ENCODE peak calls at places on chromosomes 2 and 18, in five cellular contexts. B is RWPE2; S is CD8-positive, alpha-beta T cell; Z is esophagus squamous epithelium; N is heart right ventricle. Y is an unnamed sample. For H3K36me3, the result is how much of the 10 kb centered on the place peaks cover.

GRCh38 chr18:50418650-50419049 is 43.8 kb downstream of the SKA1 start:
- DNase-seq in B (no peak), S (no peak), Z (no peak), N (no peak), Y (no peak)

GRCh38 chr2:120442923-120443571 is 97.1 kb downstream of the INHBB start:
- DNase-seq in B (peak), S (no peak), Z (no peak), N (no peak), Y (no peak)

GRCh38 chr18:8895987-8896619 is 190.7 kb downstream of the MTCL1 start:
- DNase-seq in B (no peak), S (no peak), Z (no peak), N (no peak), Y (no peak)

GRCh38 chr2:6372317-6372903 is 493.3 kb downstream of the CMPK2 start:
- DNase-seq in B (no peak), S (no peak), Z (no peak), N (no peak), Y (no peak)

GRCh38 chr18:323253-323622 is 55.4 kb upstream of the THOC1 start:
- DNase-seq in B (no peak), S (no peak), Z (no peak), N (no peak), Y (no peak)

GRCh38 chr18:57906852-57907251 is 103.7 kb upstream of the ATP8B1 start:
- DNase-seq in B (no peak), S (no peak), Z (no peak), N (no peak), Y (no peak)

GRCh38 chr2:130372055-130372832 is 16.4 kb downstream of the PTPN18 start:
- DNase-seq in B (peak), S (peak), Z (peak), N (peak), Y (peak)

GRCh38 chr2:133972786-133973185 is 281.1 kb upstream of the MGAT5 start:
- DNase-seq in B (no peak), S (no peak), Z (no peak), N (no peak), Y (no peak)

GRCh38 chr2:46978696-46979095 is 63.1 kb upstream of the MCFD2 start:
- DNase-seq in B (no peak), S (no peak), Z (no peak), N (no peak), Y (no peak)

GRCh38 chr2:195352581-195352980 is 304.4 kb upstream of the SLC39A10 start:
- DNase-seq in B (no peak), S (no peak), Z (no peak), N (no peak), Y (no peak)

GRCh38 chr2:179856205-179856604 is 5.2 kb downstream of the ZNF385B start:
- DNase-seq in B (no peak), S (no peak), Z (no peak), N (no peak), Y (no peak)

GRCh38 chr18:60020107-60020925 is 120.5 kb downstream of the PMAIP1 start:
- DNase-seq in B (no peak), S (no peak), Z (no peak), N (no peak), Y (no peak)

GRCh38 chr2:152569186-152569585 is 148.1 kb downstream of the PRPF40A start:
- DNase-seq in B (no peak), S (no peak), Z (no peak), N (no peak), Y (no peak)

GRCh38 chr18:24231773-24232735 is 93.2 kb downstream of the CABYR start:
- DNase-seq in B (no peak), S (no peak), Z (no peak), N (no peak), Y (no peak)

GRCh38 chr2:128472789-128473174 is 154.1 kb upstream of the HS6ST1 start:
- DNase-seq in B (no peak), S (no peak), Z (no peak), N (no peak), Y (no peak)

GRCh38 chr2:216804357-216805350 is 55.2 kb downstream of the TNP1 start:
- DNase-seq in B (no peak), S (no peak), Z (no peak), N (no peak), Y (peak)

GRCh38 chr2:46826898-46827245 is 88.7 kb downstream of the MCFD2 start:
- DNase-seq in B (no peak), S (no peak), Z (no peak), N (no peak), Y (peak)

GRCh38 chr18:49590608-49591007 is 28.8 kb downstream of the LIPG start:
- DNase-seq in B (no peak), S (no peak), Z (no peak), N (no peak), Y (no peak)

GRCh38 chr18:60485207-60485606 is 112.6 kb upstream of the MC4R start:
- DNase-seq in B (no peak), S (no peak), Z (no peak), N (no peak), Y (no peak)

GRCh38 chr2:177906041-177906718 is 166.4 kb downstream of the PDE11A start:
- DNase-seq in B (no peak), S (peak), Z (no peak), N (peak), Y (no peak)

DNA sequence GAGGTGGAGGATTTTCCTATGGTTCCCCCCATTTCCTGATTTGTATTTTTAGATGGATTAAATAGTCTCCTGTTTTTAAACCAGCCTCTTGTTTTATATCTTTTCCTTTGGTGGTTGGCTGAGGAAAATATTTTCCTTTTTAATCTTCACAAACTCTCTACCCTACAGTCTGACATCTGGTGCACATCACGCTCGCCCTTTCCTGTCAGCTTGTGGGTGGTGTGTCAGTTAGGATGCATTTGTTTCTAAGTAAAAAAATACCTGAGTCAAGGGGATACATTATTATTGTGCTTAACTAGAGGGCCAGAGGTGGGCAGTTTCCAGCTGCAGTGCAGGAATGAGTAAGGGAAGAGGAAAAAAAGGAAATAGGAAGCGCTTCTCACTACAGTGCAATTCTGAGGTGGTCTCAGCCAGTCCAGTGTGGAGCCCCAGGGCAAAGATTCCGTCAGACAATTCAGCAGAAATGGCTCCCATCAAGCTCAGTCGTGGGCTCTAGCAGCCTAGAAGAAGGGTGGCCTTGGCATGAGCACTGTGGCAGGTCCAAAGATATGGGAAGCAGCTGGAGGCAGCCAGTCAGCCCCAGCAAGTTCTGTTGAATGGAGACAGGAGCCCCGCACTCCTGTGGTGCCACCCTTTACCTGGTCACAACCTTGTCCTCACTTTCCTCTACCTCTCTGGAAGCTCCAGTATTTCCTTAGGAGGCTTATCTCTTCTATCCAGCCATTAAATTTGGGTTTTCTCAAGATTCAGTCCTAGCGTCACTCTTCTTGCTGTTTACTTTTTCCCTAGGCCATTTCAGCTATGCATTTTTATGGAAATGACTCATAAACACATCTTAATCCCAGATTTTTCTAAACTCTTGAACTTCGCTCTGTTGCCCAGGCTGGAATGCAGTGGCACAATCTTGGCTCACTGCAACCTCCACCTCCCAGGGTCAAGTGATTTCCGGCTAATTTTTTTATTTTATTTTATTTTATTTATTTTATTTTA is 18.5 kb downstream of the SFTPB start:
- DNase-seq in B (no peak), S (no peak), Z (no peak), N (no peak), Y (no peak)
- H3K36me3 ChIP-seq in B (half or more), S (under half), Z (under half), N (half or more), Y (half or more)

GRCh38 chr2:234975611-234976010 is 23.8 kb downstream of the SH3BP4 start:
- DNase-seq in B (no peak), S (no peak), Z (no peak), N (no peak), Y (no peak)
- H3K36me3 ChIP-seq in B (under half), S (under half), Z (under half), N (under half), Y (under half)

GRCh38 chr18:6959110-6959509 is 158.5 kb downstream of the LAMA1 start:
- DNase-seq in B (no peak), S (no peak), Z (no peak), N (no peak), Y (no peak)

GRCh38 chr18:6962571-6963451 is 154.8 kb downstream of the LAMA1 start:
- DNase-seq in B (no peak), S (no peak), Z (no peak), N (no peak), Y (no peak)

GRCh38 chr18:6960124-6960523 is 157.5 kb downstream of the LAMA1 start:
- DNase-seq in B (no peak), S (no peak), Z (no peak), N (no peak), Y (no peak)

GRCh38 chr18:6961331-6961730 is 156.3 kb downstream of the LAMA1 start:
- DNase-seq in B (no peak), S (no peak), Z (no peak), N (no peak), Y (no peak)

DNA sequence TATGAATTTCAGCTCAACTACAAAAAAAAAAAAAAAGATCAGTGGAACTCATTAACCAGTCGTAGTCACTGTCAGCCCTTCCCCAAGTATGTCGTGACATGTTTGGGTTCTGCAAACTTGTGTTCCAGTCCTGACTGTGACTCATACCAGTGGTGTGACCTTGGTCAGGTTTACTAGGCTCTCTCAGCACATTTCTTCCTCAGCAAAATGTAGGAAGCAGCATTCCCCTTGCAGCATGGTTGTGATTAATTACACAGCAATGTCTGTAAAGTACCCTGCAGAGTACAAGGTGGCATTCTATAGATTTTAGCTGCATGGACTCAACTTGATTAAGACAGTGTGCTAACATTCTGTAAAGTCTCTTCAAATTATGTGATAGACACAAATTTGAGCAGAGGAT is 156.9 kb downstream of the LAMA1 start:
- DNase-seq in B (no peak), S (no peak), Z (no peak), N (no peak), Y (no peak)
- H3K36me3 ChIP-seq in B (under half), S (under half), Z (under half), N (under half), Y (under half)

GRCh38 chr2:54636425-54637139 is 86.9 kb upstream of the EML6 start:
- DNase-seq in B (no peak), S (no peak), Z (no peak), N (no peak), Y (no peak)
- H3K36me3 ChIP-seq in B (half or more), S (under half), Z (under half), N (half or more), Y (under half)

GRCh38 chr2:237511421-237511820 is 24.4 kb downstream of the MLPH start:
- DNase-seq in B (no peak), S (no peak), Z (no peak), N (no peak), Y (no peak)
- H3K36me3 ChIP-seq in B (under half), S (under half), Z (under half), N (under half), Y (under half)

DNA sequence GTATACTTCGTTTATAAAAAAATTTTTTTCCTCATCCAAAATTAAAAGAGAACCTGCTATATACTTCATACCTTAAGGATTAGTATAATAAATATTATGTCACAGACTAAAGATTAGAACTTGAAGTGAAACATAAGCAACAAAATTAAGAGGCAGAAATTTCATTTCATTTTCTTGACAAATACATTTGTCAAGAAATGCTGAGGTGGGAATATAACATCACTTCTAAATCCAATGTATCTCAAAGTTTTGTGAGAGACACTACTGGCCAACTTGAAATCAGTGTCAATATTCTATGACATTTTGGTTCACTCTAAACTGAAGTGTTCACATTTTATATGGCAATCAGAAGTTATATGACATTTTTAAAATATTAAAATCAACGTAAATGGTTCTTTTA is 43.8 kb downstream of the SCRN3 start:
- DNase-seq in B (no peak), S (no peak), Z (no peak), N (no peak), Y (no peak)
- H3K36me3 ChIP-seq in B (under half), S (under half), Z (under half), N (under half), Y (under half)

DNA sequence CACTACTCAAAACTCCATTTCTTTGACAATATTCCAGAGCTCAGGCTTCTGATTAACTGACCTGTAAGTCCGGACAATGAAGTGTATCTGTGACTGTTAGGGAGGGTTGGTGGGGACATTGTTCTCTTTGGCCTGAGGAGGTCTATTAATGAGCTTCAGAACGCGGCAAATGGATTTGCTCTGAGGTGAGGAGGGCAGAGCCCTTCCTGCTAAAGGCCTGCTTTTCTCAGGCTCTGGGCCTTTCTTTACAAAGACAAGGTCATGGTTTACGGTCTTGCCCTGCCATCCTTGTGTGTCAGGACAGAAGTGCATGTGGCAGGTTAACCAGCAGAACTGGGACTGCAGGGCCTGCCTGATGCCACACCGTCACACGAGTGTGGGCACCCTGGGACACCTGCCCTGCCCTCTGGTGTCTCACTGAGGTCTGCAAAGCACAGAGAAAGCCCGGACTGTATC is 7.2 kb downstream of the ALKAL2 start:
- DNase-seq in B (no peak), S (no peak), Z (no peak), N (no peak), Y (no peak)
- H3K36me3 ChIP-seq in B (under half), S (under half), Z (under half), N (half or more), Y (under half)

Y was measured in ascending aorta.